ENCODE peak calls at places on chromosomes 3 and 15, in five cellular contexts. D, Y, G, Z and W are unnamed samples.

GRCh38 chr3:55877703-55878102 is 390.6 kb upstream of the WNT5A start:
- DNase-seq in D (peak; percentile 22), Y (no peak), G (no peak), Z (no peak), W (no peak)

GRCh38 chr3:71723452-71724170 is 1.6 kb downstream of the EIF4E3 start:
- DNase-seq in D (no peak), Y (no peak), G (no peak), Z (no peak), W (no peak)

GRCh38 chr3:114235431-114235830 is 1.9 kb downstream of the ZNF80 start:
- DNase-seq in D (no peak), Y (no peak), G (no peak), Z (no peak), W (no peak)

GRCh38 chr3:88410259-88410658 is 260.5 kb downstream of the C3orf38 start:
- DNase-seq in D (no peak), Y (no peak), G (no peak), Z (no peak), W (no peak)

GRCh38 chr3:177516130-177517011 is 319.1 kb upstream of the TBL1XR1 start:
- DNase-seq in D (no peak), Y (no peak), G (peak; percentile 74), Z (peak; percentile 90), W (no peak)

GRCh38 chr3:35473956-35474355 is 165.4 kb upstream of the ARPP21 start:
- DNase-seq in D (no peak), Y (no peak), G (no peak), Z (no peak), W (no peak)

GRCh38 chr3:70352215-70352614 is 39.8 kb upstream of the MDFIC2 start:
- DNase-seq in D (no peak), Y (no peak), G (no peak), Z (no peak), W (no peak)

GRCh38 chr3:142981901-142982773 is 18.7 kb upstream of the PAQR9 start:
- DNase-seq in D (no peak), Y (peak; percentile 22), G (no peak), Z (no peak), W (no peak)

GRCh38 chr15:58521293-58521991 is 89.7 kb downstream of the LIPC start:
- DNase-seq in D (no peak), Y (peak; percentile 88), G (peak; percentile 42), Z (peak; percentile 84), W (peak; percentile 60)

GRCh38 chr3:190225186-190225692 is 97.0 kb downstream of the CLDN1 start:
- DNase-seq in D (peak; percentile 16), Y (no peak), G (peak; percentile 29), Z (peak; percentile 42), W (no peak)

GRCh38 chr15:68310178-68310810 is 32.7 kb downstream of the FEM1B start:
- DNase-seq in D (no peak), Y (no peak), G (no peak), Z (no peak), W (no peak)

GRCh38 chr15:35669457-35670045 is 123.6 kb upstream of the DPH6 start:
- DNase-seq in D (no peak), Y (no peak), G (no peak), Z (peak; percentile 33), W (no peak)

GRCh38 chr15:68608206-68608843 is 29.5 kb downstream of the CORO2B start:
- DNase-seq in D (no peak), Y (no peak), G (no peak), Z (peak; percentile 19), W (no peak)

GRCh38 chr15:100900136-100900894 is 18.8 kb upstream of the LRRK1 start:
- DNase-seq in D (no peak), Y (peak; percentile 22), G (no peak), Z (no peak), W (no peak)

GRCh38 chr3:36843065-36844051 is 79.0 kb upstream of the DCLK3 start:
- DNase-seq in D (peak; percentile 39), Y (peak; percentile 69), G (peak; percentile 24), Z (peak; percentile 23), W (peak; percentile 65)

GRCh38 chr15:70508561-70509281 is 254.6 kb downstream of the UACA start:
- DNase-seq in D (no peak), Y (no peak), G (peak; percentile 7), Z (peak; percentile 88), W (peak; percentile 99)

GRCh38 chr3:69079269-69080159 is 651 bp downstream of the UBA3 start:
- DNase-seq in D (peak; percentile 23), Y (peak; percentile 50), G (peak; percentile 35), Z (no peak), W (no peak)

GRCh38 chr15:34085746-34086145 is 15.9 kb downstream of the EMC7 start:
- DNase-seq in D (no peak), Y (no peak), G (no peak), Z (peak; percentile 55), W (no peak)

GRCh38 chr15:69395460-69395859 is 18.7 kb upstream of the KIF23 start:
- DNase-seq in D (no peak), Y (no peak), G (no peak), Z (no peak), W (no peak)

GRCh38 chr3:57184516-57184915 is 15.3 kb downstream of the HESX1 start:
- DNase-seq in D (no peak), Y (no peak), G (no peak), Z (no peak), W (no peak)

GRCh38 chr3:114528517-114528916 is 234.7 kb downstream of the TIGIT start:
- DNase-seq in D (no peak), Y (no peak), G (no peak), Z (no peak), W (no peak)

GRCh38 chr3:156536524-156537316 is 18.2 kb downstream of the SSR3 start:
- DNase-seq in D (no peak), Y (no peak), G (no peak), Z (peak; percentile 60), W (no peak)

GRCh38 chr3:158465074-158465473 is 105.9 kb upstream of the MLF1 start:
- DNase-seq in D (no peak), Y (no peak), G (no peak), Z (no peak), W (no peak)

GRCh38 chr3:24382647-24383046 is 112.0 kb downstream of the THRB start:
- DNase-seq in D (no peak), Y (no peak), G (no peak), Z (no peak), W (no peak)

GRCh38 chr3:12143949-12144504 is 14.7 kb downstream of the TIMP4 start:
- DNase-seq in D (no peak), Y (no peak), G (no peak), Z (peak; percentile 81), W (no peak)

GRCh38 chr3:37968784-37969600 is 21.6 kb upstream of the VILL start:
- DNase-seq in D (no peak), Y (no peak), G (no peak), Z (no peak), W (no peak)
- TF ChIP-seq BHLHE40 in D (no peak), Y (no peak), G (no peak), Z (no peak), W (no peak)

GRCh38 chr3:30347679-30348216 is 258.7 kb upstream of the TGFBR2 start:
- DNase-seq in D (no peak), Y (no peak), G (peak; percentile 87), Z (peak; percentile 92), W (no peak)
- TF ChIP-seq BHLHE40 in D (no peak), Y (no peak), G (no peak), Z (peak; percentile 34), W (no peak)

GRCh38 chr15:44813231-44813630 is 76.9 kb downstream of the TRIM69 start:
- DNase-seq in D (no peak), Y (no peak), G (no peak), Z (no peak), W (no peak)
- TF ChIP-seq BHLHE40 in D (no peak), Y (no peak), G (no peak), Z (no peak), W (no peak)

GRCh38 chr15:80003934-80004472 is 33.0 kb upstream of the BCL2A1 start:
- DNase-seq in D (no peak), Y (no peak), G (no peak), Z (no peak), W (no peak)

GRCh38 chr15:80003171-80003570 is 32.2 kb upstream of the BCL2A1 start:
- DNase-seq in D (no peak), Y (no peak), G (no peak), Z (no peak), W (no peak)

GRCh38 chr15:80007532-80007931 is 36.5 kb upstream of the BCL2A1 start:
- DNase-seq in D (no peak), Y (no peak), G (peak; percentile 70), Z (no peak), W (no peak)

GRCh38 chr15:80002267-80002666 is 31.3 kb upstream of the BCL2A1 start:
- DNase-seq in D (no peak), Y (no peak), G (no peak), Z (no peak), W (no peak)
- TF ChIP-seq BHLHE40 in D (no peak), Y (no peak), G (no peak), Z (no peak), W (no peak)

GRCh38 chr3:170487091-170487490 is 68.4 kb downstream of the CLDN11 start:
- DNase-seq in D (no peak), Y (no peak), G (no peak), Z (no peak), W (no peak)

GRCh38 chr3:170490828-170491560 is 72.3 kb downstream of the CLDN11 start:
- DNase-seq in D (no peak), Y (no peak), G (no peak), Z (no peak), W (no peak)

GRCh38 chr3:170491901-170492300 is 73.2 kb downstream of the CLDN11 start:
- DNase-seq in D (no peak), Y (no peak), G (no peak), Z (no peak), W (no peak)

GRCh38 chr3:170486398-170486797 is 67.7 kb downstream of the CLDN11 start:
- DNase-seq in D (no peak), Y (no peak), G (no peak), Z (no peak), W (no peak)

GRCh38 chr3:170488802-170489201 is 70.1 kb downstream of the CLDN11 start:
- DNase-seq in D (no peak), Y (no peak), G (peak; percentile 89), Z (peak; percentile 78), W (peak; percentile 68)
- TF ChIP-seq BHLHE40 in D (no peak), Y (no peak), G (no peak), Z (no peak), W (no peak)

GRCh38 chr15:89041507-89041906 is 46.7 kb upstream of the ABHD2 start:
- DNase-seq in D (no peak), Y (no peak), G (no peak), Z (no peak), W (no peak)

GRCh38 chr15:89043031-89044002 is 44.9 kb upstream of the ABHD2 start:
- DNase-seq in D (no peak), Y (no peak), G (no peak), Z (no peak), W (no peak)

GRCh38 chr15:89038146-89038545 is 50.1 kb upstream of the ABHD2 start:
- DNase-seq in D (no peak), Y (no peak), G (no peak), Z (no peak), W (no peak)

DNA sequence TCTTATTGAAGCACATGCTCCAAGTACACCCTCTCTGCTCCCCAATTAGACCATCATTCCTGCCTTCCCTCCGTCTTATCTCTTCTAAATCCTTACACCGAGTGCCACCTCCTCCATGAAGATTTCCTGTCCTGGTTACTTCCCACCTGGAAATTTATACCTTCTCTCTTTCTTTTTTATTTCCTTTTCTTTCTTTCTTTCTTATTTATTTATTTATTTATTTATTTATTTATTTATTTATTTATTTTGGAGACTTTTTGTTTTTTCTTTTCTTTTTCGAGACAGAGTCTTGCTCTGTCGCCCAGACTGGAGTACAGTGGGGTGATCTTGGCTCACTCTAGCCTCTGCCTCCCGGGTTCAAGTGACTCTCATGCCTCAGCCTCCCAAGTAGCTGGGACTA is 45.9 kb upstream of the ABHD2 start:
- DNase-seq in D (no peak), Y (no peak), G (no peak), Z (no peak), W (no peak)
- TF ChIP-seq BHLHE40 in D (no peak), Y (no peak), G (no peak), Z (no peak), W (no peak)